ENCODE peak calls at places on chromosomes 5 and 9, in eight cellular contexts. S is thyroid gland, G is left lung, C is brain microvascular endothelial cell, N is upper lobe of left lung, L is astrocyte of the cerebellum, B is endothelial cell of umbilical vein, O is heart left ventricle. Z is an unnamed sample.

GRCh38 chr5:147339313-147339712 is 104.5 kb downstream of the STK32A start:
- DNase-seq in B (no peak), S (no peak), O (no peak), N (no peak), G (no peak), L (no peak), C (no peak), Z (no peak)

GRCh38 chr9:91929331-91929730 is 20.7 kb downstream of the ROR2 start:
- DNase-seq in B (no peak), N (no peak), S (no peak), G (no peak), L (no peak), O (no peak), C (no peak), Z (no peak)

GRCh38 chr5:66138572-66139116 is 5.5 kb upstream of the SREK1 start:
- DNase-seq in B (no peak), S (no peak), O (no peak), L (no peak), G (no peak), C (no peak), N (no peak), Z (no peak)

GRCh38 chr5:138752341-138752950 is 779 bp upstream of the CTNNA1 start:
- DNase-seq in N (peak), S (peak), B (no peak), L (no peak), C (no peak), O (peak), G (no peak), Z (no peak)

GRCh38 chr9:87445646-87446045 is 52.0 kb upstream of the DAPK1 start:
- DNase-seq in S (no peak), G (no peak), L (no peak), B (peak), O (peak), N (peak), C (peak), Z (no peak)

GRCh38 chr9:105132576-105132975 is 111.9 kb upstream of the SLC44A1 start:
- DNase-seq in S (no peak), C (peak), N (no peak), B (no peak), L (no peak), G (no peak), O (no peak), Z (no peak)

GRCh38 chr5:141845371-141845821 is 32.8 kb downstream of the PCDH1 start:
- DNase-seq in B (no peak), S (no peak), C (no peak), G (no peak), L (no peak), N (no peak), O (no peak), Z (no peak)

GRCh38 chr5:116944171-116944570 is 369.5 kb upstream of the SEMA6A start:
- DNase-seq in C (peak), B (no peak), O (no peak), S (no peak), G (no peak), L (no peak), N (no peak), Z (no peak)

GRCh38 chr5:36389245-36389644 is 87.5 kb upstream of the RANBP3L start:
- DNase-seq in S (no peak), N (peak), C (no peak), O (peak), L (no peak), B (no peak), G (no peak), Z (no peak)

GRCh38 chr9:76459691-76460635 is 981 bp downstream of the GCNT1 start:
- DNase-seq in C (peak), G (peak), N (peak), S (peak), O (peak), B (peak), L (no peak), Z (no peak)
- TF ChIP-seq CTCF in C (peak), G (no peak), N (no peak), S (peak), O (no peak), B (peak), L (peak), Z (peak)

GRCh38 chr5:156191547-156191946 is 135.4 kb upstream of the SGCD start:
- DNase-seq in B (no peak), C (no peak), O (no peak), G (no peak), N (no peak), S (no peak), L (no peak), Z (no peak)

GRCh38 chr5:156182174-156182967 is 144.6 kb upstream of the SGCD start:
- DNase-seq in B (no peak), O (no peak), L (no peak), S (no peak), C (no peak), N (no peak), G (no peak), Z (no peak)

GRCh38 chr5:156189628-156190027 is 137.3 kb upstream of the SGCD start:
- DNase-seq in S (no peak), N (no peak), L (no peak), B (no peak), C (no peak), G (no peak), O (no peak), Z (no peak)

GRCh38 chr5:156188026-156188425 is 138.9 kb upstream of the SGCD start:
- DNase-seq in C (no peak), N (no peak), O (no peak), G (no peak), L (no peak), B (no peak), S (no peak), Z (no peak)

DNA sequence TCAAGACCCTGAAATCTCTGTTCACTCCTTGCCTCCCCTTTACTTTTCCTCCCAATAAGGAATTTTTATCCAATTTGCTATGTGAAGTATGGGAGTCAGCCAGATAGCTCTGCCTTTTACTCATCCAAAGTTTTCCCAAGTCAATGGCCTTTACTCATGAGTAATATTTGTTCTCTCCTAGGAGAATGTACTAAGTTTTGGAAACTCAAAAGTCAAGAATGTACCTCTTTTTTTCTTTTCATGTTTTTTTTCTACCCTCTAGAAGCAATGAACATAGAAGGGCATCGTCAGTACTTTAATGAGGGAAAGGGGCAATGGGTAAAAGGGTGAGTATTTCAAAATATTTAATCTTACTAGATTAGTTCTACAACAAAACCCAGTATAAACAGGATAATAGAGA is 140.2 kb upstream of the SGCD start:
- DNase-seq in O (no peak), S (no peak), G (no peak), B (no peak), L (no peak), N (no peak), C (no peak), Z (no peak)
- TF ChIP-seq CTCF in O (no peak), S (no peak), G (no peak), B (no peak), L (no peak), N (no peak), C (no peak), Z (no peak)

DNA sequence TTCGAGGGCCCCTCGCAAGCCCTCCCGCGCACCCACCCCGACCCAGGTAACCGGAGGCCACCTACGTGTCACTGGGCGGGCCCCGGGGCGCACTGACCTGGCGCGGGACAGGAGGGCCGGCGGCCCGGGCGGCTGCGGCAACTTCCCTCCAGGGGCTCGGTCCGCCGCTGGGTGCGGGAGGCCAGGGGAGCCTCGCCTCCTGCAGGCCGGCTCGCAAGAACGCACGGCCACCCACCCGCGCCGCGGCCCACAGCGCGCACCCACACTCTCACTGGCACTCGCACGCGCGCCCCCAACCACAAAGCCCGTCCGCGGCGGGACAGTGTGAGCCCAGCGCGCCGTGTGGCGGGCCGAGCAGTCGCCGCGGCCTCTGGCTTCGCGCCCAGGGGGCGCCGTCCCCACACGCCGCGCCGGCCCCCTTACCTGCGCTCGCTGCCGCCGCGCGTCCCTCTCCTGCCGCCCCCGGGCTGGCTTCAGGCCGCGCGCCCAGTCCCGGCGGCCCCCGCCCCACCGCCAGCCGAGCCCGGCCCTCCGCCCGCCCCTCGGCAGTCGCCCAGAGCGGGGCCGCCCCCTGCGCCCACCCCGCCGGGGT is 430 bp downstream of the LPAR1 start:
- DNase-seq in B (no peak), G (peak), O (peak), N (peak), L (no peak), C (no peak), S (peak), Z (no peak)
- TF ChIP-seq CTCF in B (no peak), G (no peak), O (no peak), N (peak), L (no peak), C (no peak), S (no peak), Z (no peak)

DNA sequence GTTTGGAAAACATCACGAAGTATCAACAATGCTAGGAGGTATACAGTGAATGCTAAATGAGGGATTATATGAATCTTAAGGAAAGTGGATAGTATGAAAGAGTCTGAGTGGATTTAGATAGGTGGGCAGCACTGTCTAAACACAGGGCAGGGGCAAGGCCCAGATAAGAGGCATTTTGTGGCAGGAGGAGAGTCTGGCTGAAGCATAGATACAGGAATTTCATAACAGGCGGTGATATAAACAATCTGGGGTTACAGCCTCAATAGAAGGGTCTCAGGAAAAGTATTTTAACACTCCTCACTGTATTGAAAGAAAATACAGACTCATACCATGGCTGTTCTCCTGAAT is 96.9 kb downstream of the PLPP1 start:
- DNase-seq in O (no peak), B (no peak), N (no peak), S (no peak), C (no peak), L (no peak), G (no peak), Z (no peak)
- TF ChIP-seq CTCF in O (no peak), B (no peak), N (no peak), S (no peak), C (no peak), L (no peak), G (no peak), Z (no peak)

DNA sequence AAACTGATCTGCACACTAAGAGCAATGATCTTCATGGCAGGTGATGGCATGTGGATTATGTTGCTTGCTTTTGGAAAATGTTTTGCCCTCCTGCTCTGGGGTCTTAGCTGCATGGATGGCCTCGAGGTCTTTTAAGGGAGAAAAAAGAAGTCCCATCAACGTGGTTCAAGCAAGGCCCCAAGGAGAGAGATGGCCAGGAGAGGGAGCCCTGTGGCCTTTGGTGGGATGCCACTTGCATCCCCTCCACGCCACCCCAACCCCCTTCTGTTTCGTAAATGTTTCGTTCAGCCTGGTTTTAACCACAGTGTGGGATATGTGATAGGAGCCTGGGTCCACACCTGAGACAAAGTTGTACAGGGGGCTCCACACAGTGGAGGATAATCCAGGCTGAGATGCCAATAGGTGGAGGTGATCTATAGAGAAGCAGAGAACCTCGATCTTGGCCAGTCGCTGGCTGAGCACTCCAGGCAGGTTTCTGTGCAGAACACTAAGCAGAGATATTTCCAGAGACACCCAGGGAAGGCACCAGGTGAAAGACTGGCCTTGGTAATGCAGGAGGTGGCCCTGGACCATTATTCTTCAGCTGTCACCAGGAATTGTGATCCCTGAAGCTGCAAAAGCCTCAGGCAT is 25.8 kb upstream of the FRRS1L start:
- DNase-seq in C (no peak), S (peak), N (no peak), B (no peak), L (no peak), G (no peak), O (no peak), Z (no peak)
- TF ChIP-seq CTCF in C (peak), S (peak), N (peak), B (peak), L (peak), G (no peak), O (peak), Z (peak)

GRCh38 chr5:158153508-158153907 is 294.6 kb upstream of the CLINT1 start:
- DNase-seq in C (no peak), S (no peak), G (no peak), L (no peak), N (no peak), B (no peak), O (no peak), Z (no peak)

GRCh38 chr5:158155087-158155486 is 296.1 kb upstream of the CLINT1 start:
- DNase-seq in N (no peak), C (no peak), B (no peak), L (no peak), O (no peak), G (no peak), S (no peak), Z (no peak)

GRCh38 chr5:158152151-158152550 is 293.2 kb upstream of the CLINT1 start:
- DNase-seq in C (no peak), O (no peak), S (no peak), G (no peak), B (no peak), N (no peak), L (peak), Z (no peak)

GRCh38 chr5:158155811-158156495 is 297.0 kb upstream of the CLINT1 start:
- DNase-seq in C (no peak), L (no peak), S (no peak), B (no peak), G (no peak), O (no peak), N (no peak), Z (no peak)

DNA sequence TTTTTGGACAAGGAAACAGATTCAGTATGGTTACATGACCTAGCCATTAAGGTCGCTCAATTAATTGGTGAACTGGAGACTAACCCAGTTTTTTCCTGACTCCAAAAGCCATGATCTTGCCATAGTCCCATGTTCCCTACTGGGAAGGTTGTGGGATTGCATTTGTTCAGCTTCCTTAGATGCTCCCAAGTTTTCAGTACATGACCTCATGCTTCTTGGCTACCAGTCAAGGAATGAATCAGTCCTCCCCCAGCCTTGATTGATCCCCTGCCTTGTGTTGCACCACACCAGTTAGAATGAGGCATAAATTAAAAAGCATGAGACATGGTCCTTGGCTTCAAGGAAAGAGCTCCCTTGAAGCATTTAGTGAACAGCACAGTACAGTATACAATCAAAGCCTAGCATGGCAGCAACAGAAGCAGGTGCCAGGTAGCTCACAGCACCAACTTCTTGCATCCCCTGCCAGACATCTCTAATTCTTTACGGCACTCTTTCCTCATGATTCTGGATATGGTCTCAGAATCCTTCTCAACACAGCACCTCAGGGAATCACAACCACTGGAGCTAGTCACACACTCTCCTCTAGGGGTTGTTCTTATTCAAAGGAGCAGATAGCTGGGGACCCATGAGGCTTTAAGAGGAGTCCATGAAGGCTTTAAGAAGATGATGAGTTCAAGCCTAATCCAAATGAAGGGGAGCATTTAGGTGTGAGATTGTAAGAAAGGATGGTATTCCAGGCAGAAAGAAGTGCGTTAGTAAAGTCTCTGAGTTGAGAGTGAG is 295.5 kb upstream of the CLINT1 start:
- DNase-seq in B (peak), S (no peak), G (no peak), O (peak), L (peak), C (peak), N (no peak), Z (peak)
- TF ChIP-seq CTCF in B (no peak), S (no peak), G (no peak), O (no peak), L (peak), C (peak), N (no peak), Z (no peak)

GRCh38 chr5:81549123-81549522 is 155.2 kb upstream of the ACOT12 start:
- DNase-seq in C (no peak), N (no peak), L (no peak), O (no peak), G (no peak), S (no peak), B (no peak), Z (no peak)
- TF ChIP-seq CTCF in C (no peak), N (no peak), L (no peak), O (no peak), G (no peak), S (no peak), B (no peak), Z (no peak)

Z was measured in AG09319.